ENCODE peak calls at places on chromosome 6, in five cellular contexts. E is heart left ventricle; J is stimulated activated CD4-positive, alpha-beta T cell treated with anti-CD3 and anti-CD28 coated beads, Interleukin-4, amount 100 ng/mL, for 24 hours; Z is HS-5; K is PC-9. M is an unnamed sample.

GRCh38 chr6:44543664-44544063 is 156.2 kb downstream of the CDC5L start:
- DNase-seq in E (peak; percentile 0), J (no peak), Z (no peak), K (no peak), M (no peak)

GRCh38 chr6:82264824-82265223 is 17.3 kb upstream of the IBTK start:
- DNase-seq in E (no peak), J (no peak), Z (no peak), K (no peak), M (no peak)

GRCh38 chr6:16432075-16433032 is 194.0 kb downstream of the GMPR start:
- DNase-seq in E (peak; percentile 34), J (no peak), Z (no peak), K (no peak), M (no peak)

GRCh38 chr6:6834356-6835342 is 246.1 kb downstream of the LY86 start:
- DNase-seq in E (no peak), J (no peak), Z (no peak), K (no peak), M (no peak)

GRCh38 chr6:50724381-50725124 is 11.2 kb downstream of the TFAP2D start:
- DNase-seq in E (no peak), J (no peak), Z (no peak), K (no peak), M (no peak)

GRCh38 chr6:31186052-31186734 is 15.7 kb upstream of the POU5F1 start:
- DNase-seq in E (peak; percentile 67), J (no peak), Z (no peak), K (no peak), M (no peak)

GRCh38 chr6:165034271-165034741 is 275.1 kb downstream of the C6orf118 start:
- DNase-seq in E (no peak), J (no peak), Z (no peak), K (no peak), M (no peak)

GRCh38 chr6:25296217-25296905 is 17.2 kb downstream of the CARMIL1 start:
- DNase-seq in E (no peak), J (no peak), Z (no peak), K (no peak), M (no peak)

GRCh38 chr6:64012351-64013060 is 376.9 kb downstream of the PHF3 start:
- DNase-seq in E (no peak), J (no peak), Z (no peak), K (no peak), M (no peak)

GRCh38 chr6:83767033-83767432 is 58.1 kb upstream of the SNAP91 start:
- DNase-seq in E (no peak), J (no peak), Z (no peak), K (no peak), M (no peak)

GRCh38 chr6:144150673-144151009 is 324 bp downstream of the STX11 start:
- DNase-seq in E (no peak), J (peak; percentile 43), Z (no peak), K (no peak), M (no peak)

GRCh38 chr6:25279748-25280616 is 808 bp downstream of the CARMIL1 start:
- DNase-seq in E (no peak), J (peak; percentile 9), Z (no peak), K (peak; percentile 41), M (no peak)

GRCh38 chr6:110518281-110518623 is 41.8 kb upstream of the SLC22A16 start:
- DNase-seq in E (no peak), J (no peak), Z (no peak), K (no peak), M (no peak)

GRCh38 chr6:41457303-41457670 is 88.9 kb upstream of the FOXP4 start:
- DNase-seq in E (no peak), J (no peak), Z (no peak), K (no peak), M (no peak)

GRCh38 chr6:33279971-33280511 is 3.1 kb downstream of the B3GALT4 start:
- DNase-seq in E (no peak), J (no peak), Z (no peak), K (peak; percentile 72), M (no peak)

GRCh38 chr6:167811689-167812487 is 14.8 kb upstream of the AFDN start:
- DNase-seq in E (no peak), J (no peak), Z (no peak), K (no peak), M (no peak)

GRCh38 chr6:11538049-11538798 is 675 bp downstream of the TMEM170B start:
- DNase-seq in E (peak; percentile 29), J (peak; percentile 25), Z (no peak), K (peak; percentile 8), M (no peak)

GRCh38 chr6:168088161-168089106 is 9.4 kb upstream of the FRMD1 start:
- DNase-seq in E (peak; percentile 51), J (no peak), Z (no peak), K (no peak), M (peak; percentile 10)

GRCh38 chr6:57019434-57019833 is 27.1 kb upstream of the KIAA1586 start:
- DNase-seq in E (no peak), J (no peak), Z (no peak), K (no peak), M (no peak)

GRCh38 chr6:33668328-33668727 is 43.2 kb downstream of the UQCC2 start:
- DNase-seq in E (no peak), J (no peak), Z (no peak), K (no peak), M (no peak)

GRCh38 chr6:135251416-135251815 is 70.3 kb downstream of the MYB start:
- DNase-seq in E (no peak), J (no peak), Z (no peak), K (no peak), M (no peak)

GRCh38 chr6:45791181-45791580 is 224.5 kb downstream of the CLIC5 start:
- DNase-seq in E (no peak), J (no peak), Z (no peak), K (no peak), M (no peak)

GRCh38 chr6:4714961-4715501 is 61.2 kb upstream of the CDYL start:
- DNase-seq in E (no peak), J (no peak), Z (no peak), K (peak; percentile 34), M (no peak)

GRCh38 chr6:17457956-17458355 is 64.6 kb downstream of the CAP2 start:
- DNase-seq in E (no peak), J (no peak), Z (no peak), K (no peak), M (no peak)

GRCh38 chr6:109299695-109300564 is 82.3 kb downstream of the CD164 start:
- DNase-seq in E (peak; percentile 66), J (no peak), Z (no peak), K (no peak), M (no peak)

GRCh38 chr6:143675327-143675900 is 2.4 kb upstream of the PHACTR2 start:
- DNase-seq in E (no peak), J (no peak), Z (no peak), K (no peak), M (no peak)

GRCh38 chr6:47066418-47066817 is 24.3 kb upstream of the ADGRF1 start:
- DNase-seq in E (no peak), J (no peak), Z (no peak), K (no peak), M (no peak)

GRCh38 chr6:38933426-38933825 is 115.2 kb upstream of the GLP1R start:
- DNase-seq in E (no peak), J (no peak), Z (no peak), K (no peak), M (no peak)